ENCODE peak calls at places on chromosomes 16 and 17, in eight cellular contexts. M, U, P, T, C, R, L and X are unnamed samples.

GRCh38 chr16:58077796-58078195 is 51.4 kb downstream of the CFAP20 start:
- DNase-seq in M (no peak), U (no peak), P (no peak), T (no peak), C (no peak), R (no peak), L (no peak), X (no peak)

GRCh38 chr16:86070511-86070910 is 171.5 kb downstream of the IRF8 start:
- DNase-seq in M (no peak), U (no peak), P (no peak), T (no peak), C (no peak), R (no peak), L (no peak), X (no peak)

GRCh38 chr17:65892912-65893377 is 299.0 kb downstream of the CEP112 start:
- DNase-seq in M (no peak), U (no peak), P (no peak), T (no peak), C (no peak), R (no peak), L (no peak), X (no peak)

GRCh38 chr17:73639322-73639721 is 4.9 kb downstream of the SDK2 start:
- DNase-seq in M (no peak), U (no peak), P (no peak), T (no peak), C (peak), R (no peak), L (no peak), X (peak)

GRCh38 chr16:29708917-29709600 is 30.1 kb downstream of the QPRT start:
- DNase-seq in M (no peak), U (no peak), P (no peak), T (peak), C (peak), R (no peak), L (no peak), X (no peak)

GRCh38 chr16:1413684-1414531 is 596 bp downstream of the UNKL start:
- DNase-seq in M (peak), U (peak), P (peak), T (peak), C (peak), R (no peak), L (peak), X (peak)

GRCh38 chr17:77475012-77475976 is 334.5 kb downstream of the SEC14L1 start:
- DNase-seq in M (no peak), U (no peak), P (no peak), T (no peak), C (no peak), R (peak), L (peak), X (no peak)

GRCh38 chr17:6124856-6125255 is 54.7 kb downstream of the WSCD1 start:
- DNase-seq in M (no peak), U (no peak), P (no peak), T (no peak), C (no peak), R (no peak), L (no peak), X (no peak)

GRCh38 chr17:73998246-73999220 is 204.9 kb upstream of the RPL38 start:
- DNase-seq in M (peak), U (peak), P (no peak), T (peak), C (peak), R (no peak), L (no peak), X (peak)

GRCh38 chr17:78828470-78829185 is 12.0 kb downstream of the USP36 start:
- DNase-seq in M (no peak), U (no peak), P (peak), T (peak), C (no peak), R (no peak), L (peak), X (peak)

GRCh38 chr17:17568772-17569195 is 22.7 kb downstream of the PEMT start:
- DNase-seq in M (peak), U (peak), P (peak), T (peak), C (peak), R (no peak), L (peak), X (peak)

GRCh38 chr16:88804552-88805339 is 1.2 kb downstream of the CDT1 start:
- DNase-seq in M (peak), U (no peak), P (no peak), T (peak), C (peak), R (no peak), L (no peak), X (peak)

GRCh38 chr16:75617121-75617520 is 6.0 kb downstream of the ADAT1 start:
- DNase-seq in M (no peak), U (no peak), P (no peak), T (no peak), C (no peak), R (no peak), L (no peak), X (no peak)

GRCh38 chr17:75571197-75571884 is 16.3 kb upstream of the MYO15B start:
- DNase-seq in M (no peak), U (no peak), P (peak), T (no peak), C (peak), R (no peak), L (peak), X (no peak)

GRCh38 chr17:12342609-12343248 is 322.1 kb downstream of the MAP2K4 start:
- DNase-seq in M (no peak), U (no peak), P (no peak), T (peak), C (no peak), R (no peak), L (no peak), X (peak)

GRCh38 chr16:87800497-87800896 is 34.7 kb upstream of the KLHDC4 start:
- DNase-seq in M (no peak), U (no peak), P (no peak), T (no peak), C (no peak), R (no peak), L (no peak), X (no peak)

GRCh38 chr16:66159987-66160386 is 206.5 kb upstream of the CDH5 start:
- DNase-seq in M (no peak), U (no peak), P (no peak), T (no peak), C (no peak), R (no peak), L (peak), X (no peak)

GRCh38 chr17:62675260-62675659 is 47.8 kb downstream of the MRC2 start:
- DNase-seq in M (no peak), U (no peak), P (no peak), T (no peak), C (no peak), R (no peak), L (no peak), X (no peak)

GRCh38 chr17:58253082-58253481 is 14.7 kb downstream of the LPO start:
- DNase-seq in M (no peak), U (no peak), P (no peak), T (no peak), C (no peak), R (no peak), L (no peak), X (no peak)

GRCh38 chr16:1326380-1326779 is 7.1 kb upstream of the BAIAP3 start:
- DNase-seq in M (no peak), U (no peak), P (no peak), T (no peak), C (no peak), R (no peak), L (no peak), X (no peak)

GRCh38 chr17:8188408-8188839 is 1.6 kb downstream of the BORCS6 start:
- DNase-seq in M (no peak), U (no peak), P (no peak), T (no peak), C (peak), R (no peak), L (no peak), X (no peak)

GRCh38 chr16:1550061-1550460 is 16.6 kb downstream of the TMEM204 start:
- DNase-seq in M (no peak), U (no peak), P (no peak), T (no peak), C (no peak), R (no peak), L (no peak), X (peak)

GRCh38 chr16:66228791-66229190 is 137.7 kb upstream of the CDH5 start:
- DNase-seq in M (no peak), U (no peak), P (no peak), T (no peak), C (no peak), R (peak), L (peak), X (no peak)